ENCODE peak calls at places on chromosomes 16 and 17, in four cellular contexts. One of them, this sample, is unnamed. For H3K27me3, the result is how much of the 10 kb centered on the place peaks cover.

GRCh38 chr17:15896834-15897233 is 48.1 kb upstream of the ADORA2B start:
- DNase-seq in neural progenitor cell: no peak
- DNase-seq in heart left ventricle: no peak
- DNase-seq in pancreas: no peak
- DNase-seq in this sample: no peak

GRCh38 chr17:78617371-78618061 is 40.3 kb upstream of the DNAH17 start:
- DNase-seq in neural progenitor cell: no peak
- DNase-seq in heart left ventricle: no peak
- DNase-seq in pancreas: no peak
- DNase-seq in this sample: peak

GRCh38 chr16:81523387-81524115 is 78.9 kb downstream of the CMIP start:
- DNase-seq in neural progenitor cell: no peak
- DNase-seq in heart left ventricle: no peak
- DNase-seq in pancreas: no peak
- DNase-seq in this sample: peak

GRCh38 chr16:10579575-10579964 is 828 bp downstream of the EMP2 start:
- DNase-seq in neural progenitor cell: no peak
- DNase-seq in heart left ventricle: no peak
- DNase-seq in pancreas: no peak
- DNase-seq in this sample: no peak

GRCh38 chr17:70123193-70123592 is 46.1 kb upstream of the KCNJ2 start:
- DNase-seq in neural progenitor cell: no peak
- DNase-seq in heart left ventricle: no peak
- DNase-seq in pancreas: no peak
- DNase-seq in this sample: no peak

GRCh38 chr17:63998050-63998720 is at the start of gene PRR29:
- DNase-seq in neural progenitor cell: peak
- DNase-seq in heart left ventricle: peak
- DNase-seq in pancreas: peak
- DNase-seq in this sample: peak

GRCh38 chr16:63457869-63458268 is 1421.6 kb upstream of the CDH8 start:
- DNase-seq in neural progenitor cell: no peak
- DNase-seq in heart left ventricle: no peak
- DNase-seq in pancreas: no peak
- DNase-seq in this sample: no peak

GRCh38 chr17:69597898-69598692 is 183.6 kb downstream of the MAP2K6 start:
- DNase-seq in neural progenitor cell: no peak
- DNase-seq in heart left ventricle: no peak
- DNase-seq in pancreas: no peak
- DNase-seq in this sample: peak

GRCh38 chr16:14249291-14250032 is 178.3 kb downstream of the MRTFB start:
- DNase-seq in neural progenitor cell: peak
- DNase-seq in heart left ventricle: peak
- DNase-seq in pancreas: no peak
- DNase-seq in this sample: peak

GRCh38 chr16:56257260-56257659 is 66.0 kb downstream of the GNAO1 start:
- DNase-seq in neural progenitor cell: no peak
- DNase-seq in heart left ventricle: peak
- DNase-seq in pancreas: peak
- DNase-seq in this sample: no peak

GRCh38 chr16:67326472-67327309 is at the start of the genes KCTD19 and LRRC36:
- DNase-seq in neural progenitor cell: peak
- DNase-seq in heart left ventricle: peak
- DNase-seq in pancreas: peak
- DNase-seq in this sample: no peak

GRCh38 chr16:49639739-49640388 is 216.0 kb downstream of the ZNF423 start:
- DNase-seq in neural progenitor cell: peak
- DNase-seq in heart left ventricle: peak
- DNase-seq in pancreas: no peak
- DNase-seq in this sample: peak

GRCh38 chr16:25426829-25427228 is 169.2 kb upstream of the ZKSCAN2 start:
- DNase-seq in neural progenitor cell: no peak
- DNase-seq in heart left ventricle: no peak
- DNase-seq in pancreas: no peak
- DNase-seq in this sample: no peak

GRCh38 chr17:6605142-6605541 is 35.4 kb downstream of the KIAA0753 start:
- DNase-seq in neural progenitor cell: no peak
- DNase-seq in heart left ventricle: no peak
- DNase-seq in pancreas: no peak
- DNase-seq in this sample: no peak

GRCh38 chr17:83029571-83029970 is 49.8 kb upstream of the METRNL start:
- DNase-seq in neural progenitor cell: no peak
- DNase-seq in heart left ventricle: no peak
- DNase-seq in pancreas: no peak
- DNase-seq in this sample: no peak

DNA sequence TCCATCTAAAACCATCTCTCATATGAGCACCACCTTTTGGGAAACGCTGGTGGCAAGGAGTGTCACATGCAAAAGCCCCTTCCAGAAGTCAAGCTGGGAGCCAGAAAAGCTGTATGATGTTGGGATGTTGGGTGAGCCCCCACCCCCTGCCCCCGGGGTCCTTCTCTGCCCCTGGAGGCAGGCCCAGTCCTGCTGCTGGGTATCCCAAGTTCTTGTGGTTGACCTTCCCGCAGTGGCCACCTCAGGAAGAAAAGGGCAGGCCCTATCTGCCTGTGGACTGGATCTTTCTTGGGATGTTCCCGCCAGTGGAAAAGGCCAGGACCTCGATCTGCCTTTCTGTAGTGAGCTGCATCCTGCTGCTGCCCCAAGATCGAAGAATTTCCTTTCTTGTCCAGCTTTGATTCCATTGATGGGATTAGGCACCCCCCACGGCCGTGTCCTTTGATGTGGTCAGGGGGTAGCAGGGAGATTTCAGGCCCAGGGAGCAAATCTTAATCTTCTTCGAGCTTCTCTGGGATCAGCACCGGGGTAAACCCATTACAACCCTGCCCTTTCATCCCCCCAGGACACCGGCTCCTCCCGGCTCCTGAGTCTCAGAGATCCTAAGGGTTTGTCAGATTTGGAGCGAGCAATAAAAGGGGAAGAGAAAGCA is 165.6 kb downstream of the RAB11FIP4 start:
- DNase-seq in neural progenitor cell: peak
- DNase-seq in heart left ventricle: no peak
- DNase-seq in pancreas: no peak
- DNase-seq in this sample: no peak
- H3K27me3 ChIP-seq in neural progenitor cell: half or more
- H3K27me3 ChIP-seq in heart left ventricle: under half
- H3K27me3 ChIP-seq in pancreas: under half
- H3K27me3 ChIP-seq in this sample: under half

GRCh38 chr16:31006589-31006988 is 3.8 kb downstream of the STX1B start:
- DNase-seq in neural progenitor cell: no peak
- DNase-seq in heart left ventricle: no peak
- DNase-seq in pancreas: no peak
- DNase-seq in this sample: no peak
- H3K27me3 ChIP-seq in neural progenitor cell: under half
- H3K27me3 ChIP-seq in heart left ventricle: under half
- H3K27me3 ChIP-seq in pancreas: under half
- H3K27me3 ChIP-seq in this sample: under half

DNA sequence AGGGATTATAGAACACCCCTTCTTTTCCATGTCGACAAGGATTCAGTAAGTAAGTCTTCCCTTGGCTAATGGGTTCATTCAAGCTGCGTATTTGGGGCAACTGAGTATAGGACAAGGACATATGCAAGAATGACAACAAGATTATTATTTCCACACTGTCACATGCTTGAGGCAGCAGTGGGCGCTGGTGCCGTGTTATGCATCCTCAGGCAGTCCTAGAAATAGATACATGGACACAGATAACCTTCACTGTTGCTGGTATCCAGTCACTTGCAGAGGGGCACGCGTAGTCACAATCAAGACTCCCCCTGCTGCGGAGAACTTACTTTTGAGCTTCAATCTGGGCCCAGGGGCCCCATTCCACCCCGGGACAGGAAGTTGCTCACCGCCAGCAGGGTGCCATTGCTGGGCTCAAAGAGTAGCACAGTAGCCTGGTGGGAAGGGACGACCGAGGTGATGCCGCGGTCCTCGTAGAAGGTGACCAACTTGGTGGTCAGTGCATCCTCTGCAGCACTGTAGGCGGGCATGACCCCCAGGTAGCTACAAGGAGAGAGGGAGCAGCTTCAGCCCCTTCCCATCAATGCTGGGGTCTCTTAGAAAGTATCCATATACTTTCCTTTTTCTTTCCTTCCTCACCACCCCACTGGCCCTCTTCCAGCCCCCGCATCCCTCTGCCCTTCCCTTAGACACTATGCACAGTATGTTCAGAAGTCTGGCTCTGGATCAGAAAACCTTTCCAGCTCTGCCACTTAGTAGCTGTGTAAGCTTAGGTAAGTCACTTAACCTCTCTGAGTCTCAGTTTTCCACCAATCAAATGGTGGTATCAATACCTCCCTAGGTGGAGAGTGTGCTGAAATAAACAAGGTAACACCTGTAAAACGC is 804 bp downstream of the CRYM start:
- DNase-seq in neural progenitor cell: no peak
- DNase-seq in heart left ventricle: no peak
- DNase-seq in pancreas: no peak
- DNase-seq in this sample: no peak
- H3K27me3 ChIP-seq in neural progenitor cell: half or more
- H3K27me3 ChIP-seq in heart left ventricle: under half
- H3K27me3 ChIP-seq in pancreas: under half
- H3K27me3 ChIP-seq in this sample: under half

DNA sequence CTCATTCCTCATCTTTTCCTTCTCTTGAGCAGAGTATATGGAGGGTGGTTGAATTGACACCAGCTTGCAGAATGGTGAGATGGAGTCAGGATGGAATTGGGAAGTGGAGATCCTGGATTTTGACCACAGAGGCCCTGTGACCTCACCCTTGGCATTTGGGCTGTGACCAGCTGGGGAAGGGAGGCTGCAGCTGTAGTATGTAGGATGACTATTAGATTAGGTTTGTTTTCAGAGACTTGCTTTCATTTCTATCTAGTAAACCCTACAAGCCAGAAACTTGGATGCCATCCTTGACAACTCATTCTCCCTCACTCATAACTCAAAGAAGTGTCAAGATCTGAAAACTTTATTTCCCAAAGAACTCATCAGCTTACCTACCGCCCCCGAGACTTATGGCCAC is 5.9 kb downstream of the GNGT2 start:
- DNase-seq in neural progenitor cell: no peak
- DNase-seq in heart left ventricle: no peak
- DNase-seq in pancreas: no peak
- DNase-seq in this sample: no peak
- H3K27me3 ChIP-seq in neural progenitor cell: under half
- H3K27me3 ChIP-seq in heart left ventricle: under half
- H3K27me3 ChIP-seq in pancreas: under half
- H3K27me3 ChIP-seq in this sample: under half

GRCh38 chr16:86285938-86286921 is 224.1 kb upstream of the FOXF1 start:
- DNase-seq in neural progenitor cell: peak
- DNase-seq in heart left ventricle: no peak
- DNase-seq in pancreas: no peak
- DNase-seq in this sample: no peak

GRCh38 chr16:86286991-86287640 is 223.2 kb upstream of the FOXF1 start:
- DNase-seq in neural progenitor cell: peak
- DNase-seq in heart left ventricle: no peak
- DNase-seq in pancreas: no peak
- DNase-seq in this sample: no peak

GRCh38 chr16:86281435-86281834 is 228.9 kb upstream of the FOXF1 start:
- DNase-seq in neural progenitor cell: no peak
- DNase-seq in heart left ventricle: no peak
- DNase-seq in pancreas: no peak
- DNase-seq in this sample: no peak

GRCh38 chr16:86285421-86285820 is 224.9 kb upstream of the FOXF1 start:
- DNase-seq in neural progenitor cell: no peak
- DNase-seq in heart left ventricle: no peak
- DNase-seq in pancreas: no peak
- DNase-seq in this sample: no peak

GRCh38 chr16:86283944-86284343 is 226.4 kb upstream of the FOXF1 start:
- DNase-seq in neural progenitor cell: no peak
- DNase-seq in heart left ventricle: no peak
- DNase-seq in pancreas: no peak
- DNase-seq in this sample: no peak
- H3K27me3 ChIP-seq in neural progenitor cell: half or more
- H3K27me3 ChIP-seq in heart left ventricle: under half
- H3K27me3 ChIP-seq in pancreas: under half
- H3K27me3 ChIP-seq in this sample: under half

GRCh38 chr16:3032624-3033023 is 4.1 kb downstream of the BICDL2 start:
- DNase-seq in neural progenitor cell: no peak
- DNase-seq in heart left ventricle: no peak
- DNase-seq in pancreas: peak
- DNase-seq in this sample: no peak
- H3K27me3 ChIP-seq in neural progenitor cell: half or more
- H3K27me3 ChIP-seq in heart left ventricle: under half
- H3K27me3 ChIP-seq in pancreas: under half
- H3K27me3 ChIP-seq in this sample: half or more

GRCh38 chr17:42674755-42675347 is 1.9 kb downstream of the PLEKHH3 start:
- DNase-seq in neural progenitor cell: peak
- DNase-seq in heart left ventricle: no peak
- DNase-seq in pancreas: peak
- DNase-seq in this sample: no peak

GRCh38 chr17:42675984-42676423 is 790 bp downstream of the PLEKHH3 start:
- DNase-seq in neural progenitor cell: no peak
- DNase-seq in heart left ventricle: peak
- DNase-seq in pancreas: no peak
- DNase-seq in this sample: no peak

GRCh38 chr17:42673266-42673884 is 3.4 kb downstream of the PLEKHH3 start:
- DNase-seq in neural progenitor cell: no peak
- DNase-seq in heart left ventricle: no peak
- DNase-seq in pancreas: no peak
- DNase-seq in this sample: no peak

GRCh38 chr17:42675348-42675983 is 1.3 kb downstream of the PLEKHH3 start:
- DNase-seq in neural progenitor cell: no peak
- DNase-seq in heart left ventricle: peak
- DNase-seq in pancreas: peak
- DNase-seq in this sample: no peak

DNA sequence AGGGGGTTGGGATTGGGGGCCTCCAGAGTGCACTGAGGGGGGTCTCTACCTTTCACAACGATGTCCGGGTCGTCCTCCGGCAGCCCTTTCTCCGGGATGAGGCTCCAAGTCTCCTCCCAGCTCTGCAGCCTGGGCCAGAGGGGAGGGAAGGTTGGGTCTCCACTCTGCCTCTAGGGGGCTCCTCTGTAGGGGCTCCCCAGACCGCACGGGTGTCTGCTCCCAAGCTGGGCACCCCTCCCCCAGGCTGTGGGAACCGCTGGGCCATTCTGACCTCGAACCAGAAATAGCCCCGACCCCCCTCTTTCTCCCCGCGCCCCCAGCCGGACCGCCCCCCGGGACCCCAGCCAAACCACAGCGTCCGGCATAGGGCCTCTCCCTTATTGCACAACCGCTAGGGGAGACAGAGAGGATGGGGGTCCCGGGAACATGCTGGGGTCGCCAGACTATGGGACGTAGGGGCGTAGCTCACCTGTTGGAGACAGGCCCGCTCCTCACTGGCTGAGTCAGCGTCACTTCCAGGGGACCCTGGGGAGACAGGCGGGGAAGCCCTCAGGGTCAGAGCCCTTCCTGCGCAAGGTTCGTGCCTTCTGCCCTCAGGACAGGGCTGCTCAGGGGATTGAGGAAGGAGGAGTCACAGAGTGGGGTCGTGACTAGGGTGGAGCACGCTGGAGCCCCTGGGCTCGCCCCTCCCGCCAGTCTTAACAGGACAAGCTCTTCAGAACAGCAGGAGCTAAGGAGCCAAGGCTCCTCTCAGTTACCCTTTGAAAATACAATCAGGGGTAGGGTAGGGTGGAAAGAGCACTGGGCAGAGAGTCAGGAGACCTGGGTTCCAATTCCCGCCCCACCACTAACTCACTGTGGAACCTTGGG is 2.7 kb downstream of the PLEKHH3 start:
- DNase-seq in neural progenitor cell: peak
- DNase-seq in heart left ventricle: peak
- DNase-seq in pancreas: no peak
- DNase-seq in this sample: no peak
- H3K27me3 ChIP-seq in neural progenitor cell: half or more
- H3K27me3 ChIP-seq in heart left ventricle: under half
- H3K27me3 ChIP-seq in pancreas: under half
- H3K27me3 ChIP-seq in this sample: under half

GRCh38 chr17:43860927-43861622 is 14.1 kb downstream of the CD300LG start:
- DNase-seq in neural progenitor cell: no peak
- DNase-seq in heart left ventricle: peak
- DNase-seq in pancreas: no peak
- DNase-seq in this sample: no peak
- H3K27me3 ChIP-seq in neural progenitor cell: under half
- H3K27me3 ChIP-seq in heart left ventricle: under half
- H3K27me3 ChIP-seq in pancreas: under half
- H3K27me3 ChIP-seq in this sample: under half